ENCODE peak calls at places on chromosomes 13 and 19, in six cellular contexts. D, S, K, O, U and E are unnamed samples.

GRCh38 chr13:109737606-109738005 is 48.8 kb downstream of the IRS2 start:
- DNase-seq in D (no peak), S (no peak), K (no peak), O (no peak), U (no peak), E (no peak)

GRCh38 chr13:45522571-45522970 is 57.8 kb downstream of the COG3 start:
- DNase-seq in D (no peak), S (no peak), K (no peak), O (no peak), U (no peak), E (no peak)

GRCh38 chr13:22061806-22062391 is 391.0 kb downstream of the FGF9 start:
- DNase-seq in D (no peak), S (no peak), K (no peak), O (no peak), U (no peak), E (no peak)

GRCh38 chr13:97934590-97934989 is 18.9 kb upstream of the IPO5 start:
- DNase-seq in D (no peak), S (no peak), K (no peak), O (no peak), U (no peak), E (no peak)

GRCh38 chr13:40340368-40341085 is 325.9 kb downstream of the FOXO1 start:
- DNase-seq in D (peak; percentile 78), S (no peak), K (no peak), O (no peak), U (no peak), E (no peak)

GRCh38 chr19:6006896-6007295 is 29.0 kb upstream of the RANBP3 start:
- DNase-seq in D (no peak), S (no peak), K (no peak), O (no peak), U (no peak), E (no peak)

GRCh38 chr19:10227215-10227971 is 3.7 kb downstream of the S1PR2 start:
- DNase-seq in D (no peak), S (no peak), K (peak; percentile 43), O (peak; percentile 32), U (no peak), E (peak; percentile 40)

GRCh38 chr13:44726777-44727176 is 150.6 kb upstream of the TSC22D1 start:
- DNase-seq in D (no peak), S (no peak), K (no peak), O (no peak), U (no peak), E (no peak)

GRCh38 chr13:68940049-68940448 is 1167.6 kb upstream of the ATXN8OS start:
- DNase-seq in D (no peak), S (no peak), K (no peak), O (no peak), U (no peak), E (no peak)

GRCh38 chr19:45769821-45770191 is 754 bp upstream of the SIX5 start:
- DNase-seq in D (peak; percentile 62), S (no peak), K (peak; percentile 54), O (no peak), U (no peak), E (no peak)

GRCh38 chr19:8445488-8446001 is 770 bp downstream of the HNRNPM start:
- DNase-seq in D (peak; percentile 63), S (no peak), K (peak; percentile 41), O (peak; percentile 58), U (peak; percentile 58), E (peak; percentile 60)

GRCh38 chr13:24288870-24289269 is 20.5 kb upstream of the C1QTNF9 start:
- DNase-seq in D (no peak), S (no peak), K (no peak), O (no peak), U (no peak), E (no peak)

GRCh38 chr19:18286973-18287635 is 5.7 kb upstream of the JUND start:
- DNase-seq in D (no peak), S (no peak), K (no peak), O (no peak), U (no peak), E (no peak)

GRCh38 chr13:28820099-28821051 is at the start of gene MTUS2:
- DNase-seq in D (no peak), S (no peak), K (no peak), O (no peak), U (no peak), E (no peak)

GRCh38 chr19:52343548-52343947 is 7.5 kb downstream of the ZNF610 start:
- DNase-seq in D (peak; percentile 32), S (no peak), K (peak; percentile 25), O (peak; percentile 19), U (peak; percentile 70), E (peak; percentile 46)

GRCh38 chr13:27660511-27660910 is 38.8 kb downstream of the POLR1D start:
- DNase-seq in D (no peak), S (no peak), K (no peak), O (no peak), U (no peak), E (no peak)

GRCh38 chr13:77810430-77810829 is 108.2 kb downstream of the EDNRB start:
- DNase-seq in D (no peak), S (no peak), K (no peak), O (no peak), U (no peak), E (no peak)

GRCh38 chr19:48218964-48219363 is 36.7 kb downstream of the CARD8 start:
- DNase-seq in D (no peak), S (no peak), K (no peak), O (no peak), U (no peak), E (no peak)

GRCh38 chr19:28372800-28373199 is 840.2 kb downstream of the UQCRFS1 start:
- DNase-seq in D (no peak), S (no peak), K (no peak), O (no peak), U (no peak), E (no peak)

GRCh38 chr19:4369888-4370260 is 26.5 kb downstream of the MPND start:
- DNase-seq in D (peak; percentile 24), S (no peak), K (no peak), O (peak; percentile 42), U (peak; percentile 48), E (no peak)

GRCh38 chr19:41297628-41298326 is 12.2 kb upstream of the CCDC97 start:
- DNase-seq in D (no peak), S (no peak), K (no peak), O (no peak), U (no peak), E (no peak)

GRCh38 chr19:55638864-55639359 is 1.9 kb upstream of the ZNF580 start:
- DNase-seq in D (no peak), S (no peak), K (no peak), O (peak; percentile 60), U (peak; percentile 78), E (no peak)

GRCh38 chr13:27011661-27012060 is 159.9 kb downstream of the USP12 start:
- DNase-seq in D (no peak), S (no peak), K (no peak), O (no peak), U (no peak), E (no peak)

GRCh38 chr19:55647732-55648656 is at the start of gene CCDC106:
- DNase-seq in D (peak; percentile 69), S (no peak), K (peak; percentile 60), O (peak; percentile 78), U (peak; percentile 75), E (peak; percentile 61)

GRCh38 chr13:101289764-101290163 is 126.5 kb downstream of the NALCN start:
- DNase-seq in D (no peak), S (no peak), K (no peak), O (no peak), U (peak; percentile 70), E (no peak)

GRCh38 chr13:79589605-79590511 is 108.9 kb downstream of the NDFIP2 start:
- DNase-seq in D (no peak), S (no peak), K (no peak), O (no peak), U (no peak), E (no peak)

GRCh38 chr19:35545855-35546381 is 492 bp downstream of the TMEM147 start:
- DNase-seq in D (peak; percentile 49), S (no peak), K (no peak), O (peak; percentile 47), U (peak; percentile 44), E (peak; percentile 54)

GRCh38 chr13:45807520-45808099 is 43.9 kb downstream of the SIAH3 start:
- DNase-seq in D (peak; percentile 22), S (no peak), K (no peak), O (no peak), U (peak; percentile 52), E (no peak)

GRCh38 chr13:50574731-50575130 is 268.8 kb downstream of the DLEU7 start:
- DNase-seq in D (no peak), S (no peak), K (no peak), O (no peak), U (no peak), E (no peak)

GRCh38 chr13:40164137-40164536 is 502.3 kb downstream of the FOXO1 start:
- DNase-seq in D (no peak), S (no peak), K (peak; percentile 39), O (no peak), U (no peak), E (no peak)

GRCh38 chr19:11685676-11686650 is 52.8 kb downstream of the ZNF823 start:
- DNase-seq in D (no peak), S (no peak), K (no peak), O (no peak), U (no peak), E (no peak)
- H3K36me3 ChIP-seq in D (no peaks in the 10 kb centered on the region), S (no peaks in the 10 kb centered on the region), K (peaks cover 14% of the 10 kb centered on the region), O (no peaks in the 10 kb centered on the region), U (peaks cover 30% of the 10 kb centered on the region), E (peaks cover 6% of the 10 kb centered on the region)

DNA sequence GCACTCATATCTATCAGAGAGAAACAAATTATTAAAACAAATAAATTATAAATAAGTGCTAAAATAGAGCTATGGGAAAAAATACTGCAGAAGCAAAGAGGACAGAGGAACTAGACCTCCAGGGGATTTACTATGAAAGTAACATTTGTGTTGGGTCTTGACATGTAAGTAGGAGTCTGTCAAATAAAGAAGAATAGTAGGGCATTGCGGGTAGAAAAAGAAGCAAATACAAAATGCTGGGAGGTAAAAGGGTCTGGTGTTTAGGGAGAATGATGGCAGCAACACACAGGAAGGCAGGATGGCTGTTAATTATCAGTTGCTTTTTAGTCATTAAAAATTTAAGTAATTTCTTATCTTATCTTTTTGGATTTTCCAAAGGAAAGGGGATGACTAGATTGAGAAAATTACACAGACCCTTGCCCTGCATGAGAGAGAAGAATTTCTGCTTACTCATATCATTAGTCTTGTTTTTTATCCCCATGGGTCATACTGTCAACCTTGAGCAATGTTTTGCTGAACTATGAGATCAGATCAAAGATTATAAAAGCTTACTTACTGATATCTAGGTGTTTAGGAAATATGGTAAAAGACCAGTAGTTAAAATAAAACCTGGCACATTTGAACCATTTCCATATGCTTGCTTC is 472.7 kb downstream of the DIAPH3 start:
- DNase-seq in D (no peak), S (no peak), K (no peak), O (no peak), U (no peak), E (no peak)
- H3K4me1 ChIP-seq in D (no peaks in the 10 kb centered on the region), S (no peaks in the 10 kb centered on the region), K (no peaks in the 10 kb centered on the region), O (no peaks in the 10 kb centered on the region), U (peaks cover 38% of the 10 kb centered on the region), E (no peaks in the 10 kb centered on the region)

DNA sequence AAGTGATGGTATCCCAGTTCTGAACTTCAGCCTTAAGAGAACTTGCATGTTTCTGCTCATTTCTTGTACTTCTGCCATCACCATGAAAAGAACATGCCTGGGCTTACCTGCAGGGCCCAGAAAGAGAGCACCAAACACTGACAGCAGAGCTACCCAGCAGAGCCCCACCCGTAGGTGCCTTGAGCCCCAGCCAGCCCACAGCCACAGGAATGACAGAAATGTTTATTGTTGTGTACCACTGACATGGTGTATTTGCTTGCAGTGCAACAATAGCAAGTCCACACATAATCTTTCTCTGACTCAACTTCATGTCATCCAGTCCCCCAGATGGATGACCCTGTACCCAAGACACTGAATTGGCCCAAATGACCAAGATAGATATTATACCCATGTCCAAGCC is 195.2 kb downstream of the TSHZ3 start:
- DNase-seq in D (no peak), S (no peak), K (no peak), O (no peak), U (no peak), E (no peak)
- H3K4me3 ChIP-seq in D (no peak overlapping the region), S (no peak overlapping the region), K (no peak overlapping the region), O (no peak overlapping the region), U (no peak overlapping the region), E (no peak overlapping the region)

GRCh38 chr13:112716461-112716820 is 26.6 kb downstream of the ATP11A start:
- DNase-seq in D (no peak), S (no peak), K (no peak), O (no peak), U (no peak), E (no peak)
- H3K36me3 ChIP-seq in D (no peaks in the 10 kb centered on the region), S (no peaks in the 10 kb centered on the region), K (no peaks in the 10 kb centered on the region), O (no peaks in the 10 kb centered on the region), U (no peaks in the 10 kb centered on the region), E (peaks cover 2% of the 10 kb centered on the region)